ENCODE peak calls at places on chromosomes 2 and 18, in four cellular contexts. Z is heart right ventricle, H is fibroblast of lung, R is A549. L is an unnamed sample.

GRCh38 chr2:163800889-163801498 is 65.2 kb upstream of the FIGN start:
- DNase-seq in Z (no peak), H (peak; percentile 28), R (no peak), L (no peak)

GRCh38 chr2:156476516-156477206 is 40.5 kb downstream of the GPD2 start:
- DNase-seq in Z (no peak), H (peak; percentile 36), R (no peak), L (peak; percentile 73)

GRCh38 chr2:62478093-62478580 is 27.9 kb downstream of the TMEM17 start:
- DNase-seq in Z (no peak), H (no peak), R (no peak), L (no peak)

GRCh38 chr2:191301971-191302370 is 56.8 kb downstream of the MYO1B start:
- DNase-seq in Z (no peak), H (no peak), R (no peak), L (no peak)

GRCh38 chr2:10285578-10286198 is 17.0 kb upstream of the HPCAL1 start:
- DNase-seq in Z (peak; percentile 72), H (peak; percentile 61), R (peak; percentile 90), L (no peak)

GRCh38 chr2:127155901-127156300 is 48.9 kb upstream of the BIN1 start:
- DNase-seq in Z (no peak), H (peak; percentile 88), R (no peak), L (no peak)

GRCh38 chr18:66761166-66761565 is 157.3 kb upstream of the CDH19 start:
- DNase-seq in Z (no peak), H (no peak), R (no peak), L (no peak)

GRCh38 chr18:78625895-78626294 is 353.7 kb upstream of the SALL3 start:
- DNase-seq in Z (no peak), H (no peak), R (no peak), L (no peak)

GRCh38 chr2:207767461-207768167 is 2.1 kb downstream of the FZD5 start:
- DNase-seq in Z (no peak), H (peak; percentile 18), R (peak; percentile 81), L (peak; percentile 7)

GRCh38 chr2:142914507-142915313 is 37.2 kb downstream of the KYNU start:
- DNase-seq in Z (no peak), H (no peak), R (no peak), L (peak; percentile 91)
- H3K4me3 ChIP-seq in Z (no peak overlapping the region), H (no peak overlapping the region), R (no peak overlapping the region), L (peak overlapping the region; percentile 52)

DNA sequence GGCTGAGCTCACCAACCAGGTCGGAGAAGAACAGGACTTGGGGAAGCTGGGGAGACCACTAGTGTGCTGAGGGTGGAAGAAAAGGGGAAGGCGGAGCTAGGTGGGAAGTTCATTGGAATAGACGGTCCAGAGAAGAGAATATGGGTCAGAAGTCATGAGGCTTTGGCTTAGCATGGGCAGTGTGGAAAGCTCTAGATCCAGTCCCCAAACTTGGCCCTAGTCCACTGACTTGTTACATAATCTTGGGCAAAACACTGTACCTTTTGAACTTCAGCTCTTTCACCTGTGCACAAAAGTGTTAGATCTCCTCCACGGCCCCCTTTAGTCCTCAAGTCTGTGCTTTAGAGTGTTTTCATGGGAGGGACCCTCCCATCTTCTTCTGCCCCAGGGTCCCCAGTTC is 10.7 kb downstream of the GCKR start:
- DNase-seq in Z (no peak), H (no peak), R (no peak), L (no peak)
- TF ChIP-seq CTCF in Z (no peak), H (no peak), R (no peak), L (no peak)

DNA sequence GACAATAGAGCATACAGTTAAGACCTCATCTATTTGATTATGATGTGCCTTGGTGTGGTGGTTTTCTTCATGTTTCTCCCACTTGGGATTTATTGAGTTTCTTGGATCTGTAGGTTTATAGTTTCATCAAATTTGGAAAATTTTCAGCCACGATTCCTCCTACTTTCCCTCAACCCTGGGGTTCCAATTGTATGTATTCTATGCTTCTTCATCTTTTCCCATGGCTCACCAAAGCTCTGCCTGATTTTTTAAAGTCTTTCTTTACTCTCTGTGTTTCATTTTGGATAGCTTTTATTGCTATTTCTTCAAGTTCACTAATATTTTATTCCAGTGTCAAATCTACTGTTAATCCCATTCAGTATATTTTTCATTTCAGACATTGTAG is 132.7 kb downstream of the CTIF start:
- DNase-seq in Z (no peak), H (no peak), R (no peak), L (no peak)
- H3K4me3 ChIP-seq in Z (no peak overlapping the region), H (no peak overlapping the region), R (no peak overlapping the region), L (no peak overlapping the region)

DNA sequence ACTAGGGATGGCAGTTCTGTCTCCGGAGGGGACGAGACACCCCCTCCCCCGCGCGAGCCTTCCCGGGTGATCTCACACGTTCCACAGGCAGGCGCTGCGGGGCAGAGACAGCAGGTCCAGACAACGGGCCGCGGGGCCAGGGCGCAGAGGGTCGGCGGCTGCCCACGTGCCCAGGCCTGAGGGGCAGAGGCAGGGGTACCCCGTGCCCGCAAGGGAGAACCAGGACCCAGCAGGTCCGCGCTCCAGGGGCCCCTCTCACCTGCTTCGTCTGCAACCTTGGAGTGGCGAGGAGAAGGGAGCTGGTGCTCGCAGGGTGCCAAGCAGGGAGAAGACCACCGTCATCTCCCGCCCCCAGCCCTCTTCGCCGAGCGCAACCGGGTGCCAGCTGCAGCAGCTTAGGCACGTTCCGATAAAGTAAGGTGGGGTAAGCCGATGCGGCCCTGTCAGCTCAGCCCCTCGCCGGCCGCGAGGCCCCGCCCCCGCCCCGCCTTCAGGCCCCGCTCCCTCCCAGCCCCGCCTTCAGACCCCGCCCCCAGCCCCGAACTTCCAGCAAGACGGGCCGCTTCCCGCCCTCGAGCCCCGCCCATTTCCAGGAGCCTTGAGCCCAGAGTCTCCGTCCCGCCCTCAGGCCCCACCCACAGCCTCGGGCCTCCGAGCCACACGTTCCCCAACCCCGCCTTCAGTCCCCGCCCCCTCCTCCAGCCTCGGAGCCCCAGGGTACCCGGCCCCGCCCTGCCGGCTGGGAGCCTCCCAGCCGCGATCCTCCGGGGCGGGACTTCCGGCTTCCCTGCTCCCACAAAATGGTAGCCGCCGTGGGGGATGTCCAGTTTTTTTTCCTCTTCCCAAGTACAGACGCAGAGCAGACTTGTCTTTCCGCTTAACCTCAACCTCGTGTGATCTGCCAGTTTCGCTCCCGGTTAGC is at the start of gene GPR155:
- DNase-seq in Z (peak; percentile 100), H (peak; percentile 98), R (peak; percentile 98), L (peak; percentile 100)
- TF ChIP-seq CTCF in Z (no peak), H (no peak), R (no peak), L (no peak)

DNA sequence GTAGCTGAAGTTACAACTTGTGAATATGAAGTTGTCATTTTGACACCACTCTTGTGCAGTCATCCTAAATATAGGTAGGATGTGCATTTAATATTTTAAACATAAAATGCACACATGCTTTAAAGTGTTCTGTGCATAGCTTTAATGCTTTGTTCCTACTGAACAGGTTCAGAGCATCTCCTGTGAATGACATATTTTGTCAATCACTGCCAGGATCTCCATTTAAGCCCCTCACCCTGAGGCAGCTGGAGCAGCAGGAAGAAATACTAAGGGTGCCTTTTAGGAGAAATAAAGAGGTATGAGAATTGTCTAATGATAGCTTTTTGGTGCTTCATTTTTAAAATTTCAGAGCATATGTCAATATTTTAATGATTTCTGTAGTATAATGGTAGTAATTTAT is 14.7 kb downstream of the ERLEC1 start:
- DNase-seq in Z (no peak), H (no peak), R (no peak), L (no peak)
- H3K4me3 ChIP-seq in Z (no peak overlapping the region), H (no peak overlapping the region), R (no peak overlapping the region), L (no peak overlapping the region)

L was measured in GM12865.